ENCODE peak calls at places on chromosomes 12 and 14, in eight cellular contexts. P, B, X, O, D, E, L and N are unnamed samples.

GRCh38 chr14:70317969-70318634 is 41.4 kb downstream of the COX16 start:
- DNase-seq in D (no peak), L (no peak), P (peak), B (no peak), O (peak), E (peak), X (peak), N (peak)

GRCh38 chr14:70096866-70097265 is 91.9 kb downstream of the SLC8A3 start:
- DNase-seq in L (no peak), O (peak), B (no peak), E (no peak), D (no peak), P (no peak), X (no peak), N (peak)

GRCh38 chr12:119308743-119309456 is 25.6 kb upstream of the CCDC60 start:
- DNase-seq in L (peak), D (peak), X (no peak), E (no peak), O (no peak), B (peak), P (no peak), N (no peak)

GRCh38 chr12:108613548-108613947 is 15.7 kb upstream of the TMEM119 start:
- DNase-seq in O (no peak), P (no peak), X (no peak), E (no peak), L (no peak), D (no peak), B (no peak), N (no peak)

GRCh38 chr12:27868165-27868564 is 88.1 kb upstream of the MANSC4 start:
- DNase-seq in X (peak), B (no peak), O (peak), P (peak), L (no peak), E (no peak), D (no peak), N (no peak)

GRCh38 chr12:74836567-74836966 is 298.9 kb downstream of the ATXN7L3B start:
- DNase-seq in E (no peak), B (no peak), L (no peak), O (no peak), X (no peak), D (no peak), P (no peak), N (no peak)

GRCh38 chr12:44942714-44943113 is 66.6 kb upstream of the NELL2 start:
- DNase-seq in P (no peak), L (no peak), X (no peak), B (no peak), E (no peak), O (no peak), D (no peak), N (no peak)

GRCh38 chr14:88380405-88380804 is 5.1 kb upstream of the SPATA7 start:
- DNase-seq in D (no peak), L (no peak), B (no peak), E (peak), X (peak), O (peak), P (peak), N (no peak)

GRCh38 chr14:58641509-58641908 is 3.7 kb downstream of the DACT1 start:
- DNase-seq in L (no peak), X (no peak), P (no peak), O (no peak), D (no peak), B (no peak), E (no peak), N (no peak)

GRCh38 chr12:84658877-84659276 is 253.7 kb downstream of the SLC6A15 start:
- DNase-seq in P (no peak), D (no peak), B (no peak), E (no peak), L (no peak), O (no peak), X (no peak), N (no peak)

GRCh38 chr12:109778684-109779083 is 54.5 kb downstream of the TRPV4 start:
- DNase-seq in D (no peak), O (no peak), E (no peak), L (no peak), B (no peak), P (no peak), X (no peak), N (no peak)

GRCh38 chr14:82642425-82642824 is 1108.8 kb upstream of the SEL1L start:
- DNase-seq in D (no peak), L (peak), E (no peak), X (no peak), B (no peak), P (no peak), O (no peak), N (no peak)

GRCh38 chr12:88737838-88738472 is 157.7 kb upstream of the KITLG start:
- DNase-seq in X (no peak), O (no peak), E (no peak), L (no peak), P (no peak), B (no peak), D (no peak), N (no peak)

GRCh38 chr14:54572316-54572715 is 5.4 kb downstream of the SAMD4A start:
- DNase-seq in B (no peak), P (no peak), O (no peak), E (peak), D (no peak), X (no peak), L (no peak), N (no peak)

GRCh38 chr14:83172363-83172762 is 1638.7 kb upstream of the SEL1L start:
- DNase-seq in P (peak), X (peak), D (no peak), L (no peak), B (no peak), E (no peak), O (peak), N (no peak)

GRCh38 chr12:66035289-66035961 is 95.1 kb downstream of the LLPH start:
- DNase-seq in E (peak), X (peak), L (no peak), D (no peak), B (no peak), O (peak), P (peak), N (peak)

GRCh38 chr12:52903285-52903854 is 1.5 kb downstream of the KRT8 start:
- DNase-seq in E (no peak), X (peak), B (peak), D (peak), P (peak), O (peak), L (peak), N (no peak)
- H3K27ac ChIP-seq in E (no peak), X (peak), B (peak), D (no peak), P (no peak), O (peak), L (no peak), N (peak)

DNA sequence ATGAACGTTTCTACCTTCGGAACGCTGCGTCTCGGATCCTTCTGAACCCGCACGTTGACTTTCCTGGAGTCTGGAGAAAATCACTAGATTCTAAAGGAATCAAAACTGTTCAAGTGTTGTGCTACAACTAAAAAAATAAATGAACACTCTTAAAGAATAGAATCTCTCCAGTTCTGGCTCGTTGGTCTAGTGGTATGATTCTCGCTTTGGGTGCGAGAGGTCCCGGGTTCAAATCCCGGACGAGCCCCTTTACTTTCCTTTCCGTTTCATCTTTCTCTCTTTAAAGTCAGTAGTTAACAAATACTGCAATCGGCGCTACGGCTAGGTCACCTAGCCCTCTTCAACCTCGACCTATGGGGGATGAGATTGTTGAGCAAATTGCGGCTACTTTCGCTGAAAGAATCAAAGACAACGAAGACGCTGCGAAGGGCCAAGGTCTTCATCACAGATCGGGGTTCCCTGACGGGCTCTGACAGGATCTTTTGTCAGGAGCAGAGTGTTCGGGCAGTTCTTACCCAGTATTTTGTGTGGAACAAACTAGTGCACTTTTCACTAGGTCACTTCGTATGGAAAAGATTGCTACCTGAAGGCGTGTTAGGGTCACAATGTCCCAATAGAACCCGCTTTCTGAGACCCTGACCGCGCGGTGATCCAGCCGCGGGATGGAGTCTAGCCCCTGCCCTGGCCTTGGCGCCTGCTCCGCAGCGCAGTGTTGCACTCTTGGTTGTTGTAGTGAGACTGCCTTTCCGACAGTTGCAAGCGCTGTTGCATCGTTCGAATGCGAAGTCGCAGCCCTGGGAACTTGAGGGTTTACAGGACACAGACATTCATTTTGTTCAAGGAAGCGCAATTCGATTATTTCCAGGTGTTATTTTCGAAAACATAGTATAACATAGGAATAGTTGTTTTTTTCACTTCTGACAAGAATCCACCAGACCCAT is 8.4 kb downstream of the OR6S1 start:
- DNase-seq in E (no peak), L (peak), X (peak), O (peak), P (peak), D (no peak), B (no peak), N (peak)
- TF ChIP-seq CTCF in E (no peak), L (no peak), X (no peak), O (no peak), P (no peak), D (no peak), B (no peak), N (no peak)

GRCh38 chr14:93078830-93079229 is 36.9 kb downstream of the ITPK1 start:
- DNase-seq in L (no peak), X (peak), D (no peak), E (no peak), P (peak), B (no peak), O (peak), N (no peak)
- H3K27ac ChIP-seq in L (no peak), X (no peak), D (no peak), E (no peak), P (no peak), B (no peak), O (no peak), N (no peak)

GRCh38 chr14:67618617-67619063 is 1.1 kb upstream of the ARG2 start:
- DNase-seq in O (peak), X (peak), L (no peak), E (peak), D (no peak), B (no peak), P (peak), N (peak)
- TF ChIP-seq CTCF in O (peak), X (peak), L (peak), E (peak), D (peak), B (peak), P (peak), N (peak)

GRCh38 chr14:72609205-72609916 is 284.5 kb downstream of the DPF3 start:
- DNase-seq in B (no peak), E (no peak), P (no peak), D (no peak), O (no peak), X (no peak), L (no peak), N (no peak)
- H3K27ac ChIP-seq in B (no peak), E (no peak), P (peak), D (no peak), O (peak), X (peak), L (no peak), N (no peak)

GRCh38 chr12:92094751-92095161 is 50.9 kb downstream of the BTG1 start:
- DNase-seq in E (no peak), X (peak), B (no peak), P (peak), D (no peak), L (no peak), O (peak), N (peak)
- TF ChIP-seq CTCF in E (peak), X (peak), B (no peak), P (no peak), D (no peak), L (no peak), O (peak), N (no peak)

DNA sequence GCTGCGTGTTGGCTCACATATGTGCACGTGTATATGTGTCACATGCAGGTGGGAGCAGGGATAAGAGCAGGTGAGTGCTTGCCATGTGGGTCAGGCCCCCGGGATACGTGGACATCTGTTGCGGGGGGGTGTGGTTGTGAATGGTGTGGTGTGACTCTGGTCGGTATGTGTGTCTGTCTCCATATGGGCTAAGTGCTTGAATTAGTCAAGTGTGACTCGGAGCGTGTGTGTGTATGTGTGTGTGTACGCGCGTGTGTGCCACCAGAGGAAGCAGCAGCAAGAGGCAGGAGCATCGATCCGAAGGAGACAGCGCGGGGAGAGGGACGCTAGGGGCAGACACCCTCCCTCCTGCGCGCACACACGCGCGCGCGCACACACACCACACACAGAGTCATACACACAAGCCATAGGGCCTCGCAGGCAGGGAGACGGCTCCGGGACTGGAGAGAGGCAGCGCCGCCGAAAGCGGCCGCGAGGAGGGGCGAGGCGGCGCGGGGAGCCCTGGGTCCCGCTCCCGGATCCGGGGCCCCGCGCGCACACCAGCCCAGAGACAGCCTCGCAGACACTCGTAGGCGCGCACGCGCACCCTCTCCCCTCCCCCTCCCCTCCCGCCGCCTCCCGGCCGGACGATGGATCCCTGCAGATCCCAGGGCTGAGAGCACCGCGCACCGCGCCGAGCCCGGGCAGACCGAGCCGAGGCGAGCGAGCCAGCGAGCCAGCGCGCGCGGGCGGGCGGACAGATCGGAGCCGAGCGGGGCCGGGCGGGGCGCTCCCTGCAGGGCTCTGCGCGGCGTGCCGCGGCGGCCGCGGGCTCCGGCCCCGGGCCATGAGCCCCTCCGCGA is at the start of gene ASIC1:
- DNase-seq in B (peak), D (peak), O (peak), L (peak), P (peak), E (peak), X (peak), N (peak)
- H3K27ac ChIP-seq in B (peak), D (no peak), O (peak), L (peak), P (no peak), E (no peak), X (no peak), N (peak)

GRCh38 chr14:100898935-100899840 is 4.3 kb downstream of the RTL1 start:
- DNase-seq in P (no peak), E (no peak), D (no peak), X (no peak), L (peak), O (no peak), B (peak), N (no peak)

GRCh38 chr14:100902295-100902694 is 1.2 kb downstream of the RTL1 start:
- DNase-seq in X (no peak), P (no peak), E (peak), D (no peak), B (no peak), O (no peak), L (no peak), N (no peak)

GRCh38 chr14:100901391-100902183 is 1.9 kb downstream of the RTL1 start:
- DNase-seq in B (no peak), O (no peak), X (no peak), E (no peak), P (no peak), D (no peak), L (no peak), N (no peak)

GRCh38 chr14:100899841-100900771 is 3.4 kb downstream of the RTL1 start:
- DNase-seq in L (peak), O (no peak), P (no peak), D (no peak), X (no peak), E (no peak), B (no peak), N (no peak)

GRCh38 chr14:100900837-100901390 is 2.6 kb downstream of the RTL1 start:
- DNase-seq in E (peak), P (peak), O (no peak), X (no peak), L (no peak), D (no peak), B (no peak), N (no peak)
- TF ChIP-seq CTCF in E (peak), P (no peak), O (peak), X (peak), L (peak), D (peak), B (no peak), N (peak)